ENCODE peak calls at places on chromosomes 16 and 17, in five cellular contexts. N is ovary, T is K562, F is Calu3, Z is fibroblast of lung. W is an unnamed sample.

GRCh38 chr17:66629762-66630161 is 205.2 kb upstream of the CACNG5 start:
- DNase-seq in N (no peak), T (no peak), F (no peak), Z (no peak), W (no peak)

GRCh38 chr16:66003196-66003595 is 363.3 kb upstream of the CDH5 start:
- DNase-seq in N (no peak), T (no peak), F (no peak), Z (no peak), W (no peak)

GRCh38 chr17:55895112-55895759 is 144.4 kb downstream of the PCTP start:
- DNase-seq in N (no peak), T (no peak), F (no peak), Z (no peak), W (no peak)

GRCh38 chr16:72853575-72853974 is 194.4 kb downstream of the ZFHX3 start:
- DNase-seq in N (no peak), T (no peak), F (no peak), Z (no peak), W (no peak)

GRCh38 chr17:1764274-1764673 is 2.4 kb downstream of the SERPINF1 start:
- DNase-seq in N (peak), T (no peak), F (no peak), Z (peak), W (no peak)

GRCh38 chr17:76920364-76921139 is 52.3 kb downstream of the MGAT5B start:
- DNase-seq in N (no peak), T (no peak), F (no peak), Z (no peak), W (no peak)

GRCh38 chr17:34366529-34367107 is 3.6 kb upstream of the CCL1 start:
- DNase-seq in N (no peak), T (no peak), F (no peak), Z (no peak), W (peak)

GRCh38 chr17:40425741-40426140 is 8.0 kb upstream of the TOP2A start:
- DNase-seq in N (peak), T (no peak), F (no peak), Z (no peak), W (peak)

GRCh38 chr16:19878760-19879159 is 5.9 kb downstream of the GPRC5B start:
- DNase-seq in N (no peak), T (no peak), F (no peak), Z (no peak), W (no peak)

GRCh38 chr17:64781394-64781793 is 119.3 kb upstream of the SMURF2 start:
- DNase-seq in N (peak), T (no peak), F (no peak), Z (peak), W (peak)

GRCh38 chr16:1991135-1991551 is 1.4 kb downstream of the SYNGR3 start:
- DNase-seq in N (no peak), T (no peak), F (no peak), Z (no peak), W (no peak)

GRCh38 chr17:31269597-31269996 is 27.4 kb downstream of the OMG start:
- DNase-seq in N (no peak), T (no peak), F (peak), Z (peak), W (peak)

GRCh38 chr17:2393954-2394749 is 6.7 kb downstream of the MNT start:
- DNase-seq in N (no peak), T (no peak), F (no peak), Z (no peak), W (peak)

GRCh38 chr17:13765701-13766100 is 164.0 kb upstream of the HS3ST3A1 start:
- DNase-seq in N (no peak), T (no peak), F (no peak), Z (peak), W (no peak)

GRCh38 chr16:29231231-29231630 is 175.3 kb downstream of the NPIPB11 start:
- DNase-seq in N (peak), T (no peak), F (no peak), Z (peak), W (no peak)

GRCh38 chr16:18958621-18959578 is 24.8 kb upstream of the TMC7 start:
- DNase-seq in N (no peak), T (no peak), F (no peak), Z (peak), W (no peak)

GRCh38 chr16:24504467-24505345 is 34.7 kb upstream of the RBBP6 start:
- DNase-seq in N (peak), T (peak), F (peak), Z (peak), W (peak)

GRCh38 chr16:76386784-76387183 is 109.6 kb downstream of the CNTNAP4 start:
- DNase-seq in N (no peak), T (no peak), F (no peak), Z (no peak), W (no peak)

GRCh38 chr16:4661661-4662060 is 31.7 kb upstream of the NUDT16L1 start:
- DNase-seq in N (no peak), T (no peak), F (no peak), Z (peak), W (no peak)

GRCh38 chr17:32723310-32723955 is 153.5 kb downstream of the MYO1D start:
- DNase-seq in N (no peak), T (peak), F (no peak), Z (peak), W (no peak)

GRCh38 chr16:79599837-79600635 is 501 bp downstream of the MAF start:
- DNase-seq in N (peak), T (no peak), F (peak), Z (peak), W (peak)

GRCh38 chr16:57591086-57591869 is 37.2 kb upstream of the ADGRG1 start:
- DNase-seq in N (peak), T (peak), F (peak), Z (peak), W (peak)

GRCh38 chr17:10061131-10061581 is 137.2 kb downstream of the GAS7 start:
- DNase-seq in N (no peak), T (no peak), F (no peak), Z (no peak), W (no peak)

GRCh38 chr16:760498-761343 is at the start of gene MSLN:
- DNase-seq in N (no peak), T (no peak), F (peak), Z (peak), W (no peak)

GRCh38 chr17:48506246-48506645 is 24.6 kb downstream of the HOXB1 start:
- DNase-seq in N (no peak), T (no peak), F (no peak), Z (no peak), W (no peak)

GRCh38 chr16:14284930-14285541 is 213.9 kb downstream of the MRTFB start:
- DNase-seq in N (no peak), T (no peak), F (peak), Z (no peak), W (peak)

GRCh38 chr17:78356163-78356713 is 3.6 kb downstream of the SOCS3 start:
- DNase-seq in N (no peak), T (peak), F (peak), Z (peak), W (peak)
- TF ChIP-seq CTCF in N (no peak), T (no peak), F (no peak), Z (no peak), W (no peak)

DNA sequence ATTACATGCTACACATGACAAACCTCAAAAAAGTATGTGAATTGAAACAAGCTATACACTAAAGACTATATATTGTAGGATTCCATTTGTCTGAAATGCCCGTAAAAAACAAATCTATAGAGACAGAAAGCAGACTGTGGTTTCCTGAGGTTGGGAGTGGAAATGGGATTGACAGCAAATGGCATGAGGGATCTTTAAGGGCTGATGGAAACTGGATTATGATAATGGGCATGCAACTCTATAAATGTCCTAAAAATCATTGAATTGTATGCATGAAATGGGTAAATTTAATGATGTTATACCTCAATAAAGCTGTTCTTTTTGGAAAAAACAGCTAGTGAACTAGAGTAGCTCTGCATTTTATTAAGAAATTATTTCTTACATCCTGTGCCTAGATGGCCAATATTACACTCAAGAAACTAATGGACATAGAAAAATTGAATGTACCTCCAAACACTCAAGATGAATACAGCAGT is 416 bp upstream of the ANKS4B start:
- DNase-seq in N (no peak), T (no peak), F (no peak), Z (no peak), W (no peak)
- TF ChIP-seq CTCF in N (no peak), T (no peak), F (no peak), Z (no peak), W (no peak)

DNA sequence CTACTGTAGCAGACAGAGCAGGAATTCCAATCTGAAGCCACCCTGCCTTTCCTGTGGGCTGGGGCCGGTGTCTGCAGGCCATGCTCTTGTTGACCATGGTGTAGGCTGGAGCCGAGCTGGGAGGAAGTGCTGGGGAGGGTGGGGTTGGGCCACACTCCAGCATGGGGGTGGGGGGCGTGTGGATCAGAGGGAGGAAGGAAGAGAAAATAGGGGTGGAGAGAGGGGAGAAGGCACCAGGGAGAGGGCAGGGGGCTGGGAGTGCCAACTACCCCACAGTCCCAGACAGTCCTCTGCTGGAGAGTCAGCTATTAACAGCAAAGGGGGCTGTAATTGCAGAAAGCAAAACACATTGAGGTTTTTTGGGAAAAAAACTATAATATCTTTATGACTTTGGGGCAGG is 54.2 kb upstream of the JPH3 start:
- DNase-seq in N (no peak), T (no peak), F (no peak), Z (no peak), W (no peak)
- TF ChIP-seq CTCF in N (no peak), T (no peak), F (no peak), Z (no peak), W (no peak)

DNA sequence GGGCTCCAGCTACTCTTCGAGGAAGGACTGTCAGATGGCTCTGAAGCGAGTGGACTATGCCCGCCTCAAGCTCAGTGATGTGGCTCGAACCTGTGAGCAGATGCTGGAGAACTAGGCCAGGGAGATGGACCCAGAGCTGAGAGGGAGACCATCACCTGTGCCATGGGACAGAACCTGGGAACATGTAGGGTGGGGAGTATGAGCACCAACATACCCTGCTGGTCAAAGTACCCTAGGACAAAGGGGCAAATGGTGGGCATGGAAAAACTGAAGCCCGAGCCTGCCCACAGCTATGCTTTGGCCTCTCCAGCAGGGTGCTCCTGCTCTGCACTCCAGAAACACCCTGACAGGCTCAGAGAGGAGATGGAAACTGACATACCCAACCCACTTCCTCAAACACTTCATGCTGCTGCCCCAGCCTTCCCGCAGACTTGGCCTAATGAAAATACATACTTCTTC is 1.9 kb downstream of the MED11 start:
- DNase-seq in N (no peak), T (no peak), F (no peak), Z (no peak), W (no peak)
- TF ChIP-seq CTCF in N (no peak), T (no peak), F (no peak), Z (no peak), W (peak)

DNA sequence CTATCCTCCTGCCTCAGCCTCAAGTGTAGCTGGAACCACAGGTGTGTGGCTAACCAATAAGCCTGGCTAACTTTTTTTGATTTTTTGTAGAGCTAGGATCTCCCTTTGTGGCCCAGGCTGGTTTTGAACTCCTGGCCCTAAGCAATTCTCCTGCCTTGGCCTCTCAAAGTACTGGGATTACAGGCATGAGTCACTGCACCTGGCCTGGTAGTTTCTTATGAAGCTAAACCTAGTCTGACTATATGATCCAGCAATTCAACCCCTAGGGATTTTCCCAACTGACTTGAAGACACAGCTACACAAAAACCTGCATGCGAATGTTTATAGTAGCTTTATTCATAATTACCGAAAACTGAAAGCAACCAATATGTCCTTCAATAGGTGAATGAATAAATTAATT is 176.2 kb upstream of the IRX3 start:
- DNase-seq in N (no peak), T (no peak), F (no peak), Z (peak), W (no peak)
- TF ChIP-seq CTCF in N (no peak), T (no peak), F (no peak), Z (no peak), W (no peak)

W was measured in H9.